ENCODE peak calls at places on chromosomes 4 and X, in ten cellular contexts. D is transverse colon, G is astrocyte, E is right lobe of liver, T is cardiac muscle cell, S is Panc1, C is caudate nucleus, X is fibroblast of lung, O is right atrium auricular region, N is A549. J is an unnamed sample.

GRCh38 chr4:142582340-142582739 is 263.8 kb downstream of the INPP4B start:
- DNase-seq in D (no peak), G (no peak), E (no peak), T (no peak), S (no peak), C (no peak), X (no peak), O (no peak), N (no peak), J (no peak)

GRCh38 chr4:66649236-66649635 is 896.1 kb downstream of the CENPC start:
- DNase-seq in D (no peak), G (no peak), E (no peak), T (no peak), S (no peak), C (no peak), X (no peak), O (no peak), N (no peak), J (no peak)

GRCh38 chr4:56302775-56303174 is 84.5 kb downstream of the AASDH start:
- DNase-seq in D (no peak), G (no peak), E (no peak), T (no peak), S (no peak), C (no peak), X (no peak), O (no peak), N (no peak), J (no peak)

GRCh38 chr4:88171206-88171605 is 12.8 kb upstream of the ABCG2 start:
- DNase-seq in D (no peak), G (no peak), E (no peak), T (no peak), S (no peak), C (no peak), X (no peak), O (no peak), N (no peak), J (no peak)

GRCh38 chrX:134743121-134743520 is 84.8 kb upstream of the PLAC1 start:
- DNase-seq in D (no peak), G (no peak), E (no peak), T (no peak), S (no peak), C (no peak), X (no peak), O (no peak), N (no peak), J (no peak)

GRCh38 chr4:44713125-44713524 is 13.2 kb downstream of the GNPDA2 start:
- DNase-seq in D (no peak), G (no peak), E (no peak), T (no peak), S (no peak), C (no peak), X (no peak), O (no peak), N (no peak), J (no peak)

GRCh38 chrX:39704590-39704989 is 393.2 kb downstream of the BCOR start:
- DNase-seq in D (no peak), G (no peak), E (no peak), T (no peak), S (no peak), C (no peak), X (no peak), O (no peak), N (no peak), J (no peak)

GRCh38 chr4:161320377-161320776 is 843.4 kb downstream of the FSTL5 start:
- DNase-seq in D (no peak), G (peak), E (no peak), T (peak), S (peak), C (no peak), X (peak), O (no peak), N (peak), J (no peak)

GRCh38 chr4:127604949-127605709 is 27.6 kb upstream of the INTU start:
- DNase-seq in D (no peak), G (peak), E (no peak), T (peak), S (no peak), C (no peak), X (peak), O (no peak), N (peak), J (no peak)

GRCh38 chrX:143472334-143472938 is 44.8 kb downstream of the SPANXN3 start:
- DNase-seq in D (no peak), G (no peak), E (no peak), T (no peak), S (no peak), C (no peak), X (no peak), O (no peak), N (no peak), J (no peak)

GRCh38 chr4:81508786-81509574 is 37.3 kb upstream of the RASGEF1B start:
- DNase-seq in D (no peak), G (no peak), E (no peak), T (no peak), S (no peak), C (no peak), X (no peak), O (no peak), N (no peak), J (peak)

GRCh38 chr4:152094851-152095700 is 334.3 kb upstream of the GATB start:
- DNase-seq in D (no peak), G (peak), E (no peak), T (no peak), S (no peak), C (no peak), X (peak), O (no peak), N (no peak), J (no peak)

GRCh38 chr4:8069102-8069752 is 89.4 kb downstream of the ABLIM2 start:
- DNase-seq in D (no peak), G (no peak), E (peak), T (no peak), S (no peak), C (no peak), X (no peak), O (no peak), N (no peak), J (no peak)

GRCh38 chrX:153334654-153335295 is 822 bp downstream of the ZNF275 start:
- DNase-seq in D (no peak), G (no peak), E (no peak), T (no peak), S (no peak), C (no peak), X (no peak), O (peak), N (no peak), J (no peak)

GRCh38 chr4:94621491-94622080 is 136.2 kb upstream of the BMPR1B start:
- DNase-seq in D (no peak), G (no peak), E (no peak), T (peak), S (no peak), C (no peak), X (peak), O (no peak), N (peak), J (peak)

GRCh38 chr4:36244257-36245084 is at the start of gene ARAP2:
- DNase-seq in D (peak), G (peak), E (peak), T (peak), S (no peak), C (peak), X (peak), O (peak), N (peak), J (no peak)

GRCh38 chr4:145626623-145626982 is 7.4 kb downstream of the MMAA start:
- DNase-seq in D (no peak), G (no peak), E (no peak), T (no peak), S (no peak), C (no peak), X (no peak), O (no peak), N (no peak), J (no peak)

GRCh38 chrX:39519213-39519544 is 578.6 kb downstream of the BCOR start:
- DNase-seq in D (no peak), G (peak), E (no peak), T (peak), S (no peak), C (no peak), X (peak), O (no peak), N (no peak), J (peak)

GRCh38 chr4:180993179-180993841 is 1249.9 kb upstream of the TENM3 start:
- DNase-seq in D (no peak), G (no peak), E (no peak), T (no peak), S (no peak), C (no peak), X (no peak), O (no peak), N (no peak), J (no peak)

GRCh38 chrX:22686138-22686541 is 313.6 kb upstream of the DDX53 start:
- DNase-seq in D (no peak), G (peak), E (no peak), T (peak), S (no peak), C (no peak), X (peak), O (no peak), N (no peak), J (no peak)

GRCh38 chr4:84492290-84492689 is 6.8 kb downstream of the NKX6-1 start:
- DNase-seq in D (no peak), G (no peak), E (no peak), T (no peak), S (no peak), C (no peak), X (no peak), O (no peak), N (no peak), J (no peak)

GRCh38 chrX:21658152-21658737 is at the start of gene KLHL34:
- DNase-seq in D (peak), G (no peak), E (peak), T (peak), S (no peak), C (no peak), X (no peak), O (no peak), N (no peak), J (no peak)

GRCh38 chr4:78669453-78669852 is 106.7 kb upstream of the BMP2K start:
- DNase-seq in D (no peak), G (no peak), E (no peak), T (no peak), S (no peak), C (no peak), X (no peak), O (no peak), N (peak), J (no peak)

GRCh38 chr4:37780444-37781133 is 45.9 kb upstream of the PGM2 start:
- DNase-seq in D (peak), G (no peak), E (no peak), T (no peak), S (no peak), C (no peak), X (peak), O (no peak), N (no peak), J (no peak)

GRCh38 chrX:123308663-123309062 is 124.6 kb downstream of the GRIA3 start:
- DNase-seq in D (no peak), G (peak), E (no peak), T (no peak), S (no peak), C (no peak), X (peak), O (no peak), N (no peak), J (no peak)

GRCh38 chr4:20490734-20491133 is 209.5 kb upstream of the PACRGL start:
- DNase-seq in D (no peak), G (no peak), E (no peak), T (peak), S (no peak), C (no peak), X (no peak), O (no peak), N (no peak), J (no peak)

GRCh38 chr4:38154681-38155588 is 194.7 kb downstream of the PTTG2 start:
- DNase-seq in D (peak), G (no peak), E (no peak), T (no peak), S (no peak), C (no peak), X (no peak), O (no peak), N (peak), J (no peak)

GRCh38 chrX:110086916-110087484 is 84.1 kb downstream of the TMEM164 start:
- DNase-seq in D (no peak), G (peak), E (no peak), T (no peak), S (peak), C (no peak), X (peak), O (no peak), N (peak), J (no peak)

GRCh38 chrX:97524997-97525396 is 641.3 kb downstream of the RPA4 start:
- DNase-seq in D (no peak), G (peak), E (no peak), T (no peak), S (no peak), C (no peak), X (peak), O (no peak), N (no peak), J (no peak)

GRCh38 chrX:105845661-105846060 is 23.3 kb downstream of the NRK start:
- DNase-seq in D (no peak), G (no peak), E (no peak), T (no peak), S (no peak), C (no peak), X (no peak), O (no peak), N (no peak), J (no peak)

GRCh38 chrX:52420824-52421443 is 52.1 kb downstream of the XAGE2 start:
- DNase-seq in D (no peak), G (no peak), E (no peak), T (no peak), S (no peak), C (no peak), X (no peak), O (no peak), N (no peak), J (no peak)

GRCh38 chrX:38558681-38559080 is 2.7 kb upstream of the TSPAN7 start:
- DNase-seq in D (no peak), G (no peak), E (no peak), T (no peak), S (no peak), C (no peak), X (no peak), O (no peak), N (no peak), J (no peak)

GRCh38 chr4:8391972-8392371 is 48.6 kb downstream of the ACOX3 start:
- DNase-seq in D (peak), G (peak), E (no peak), T (no peak), S (no peak), C (peak), X (peak), O (peak), N (no peak), J (no peak)

GRCh38 chr4:176844448-176844847 is 51.7 kb upstream of the VEGFC start:
- DNase-seq in D (no peak), G (peak), E (no peak), T (no peak), S (no peak), C (no peak), X (peak), O (no peak), N (no peak), J (no peak)

GRCh38 chr4:5989236-5990225 is 28.7 kb downstream of the C4orf50 start:
- DNase-seq in D (no peak), G (no peak), E (no peak), T (no peak), S (no peak), C (no peak), X (no peak), O (no peak), N (no peak), J (no peak)

GRCh38 chr4:5993063-5993745 is 25.0 kb downstream of the C4orf50 start:
- DNase-seq in D (no peak), G (no peak), E (no peak), T (no peak), S (no peak), C (no peak), X (no peak), O (no peak), N (no peak), J (no peak)

GRCh38 chr4:5993876-5994811 is 24.1 kb downstream of the C4orf50 start:
- DNase-seq in D (no peak), G (no peak), E (no peak), T (no peak), S (no peak), C (no peak), X (no peak), O (no peak), N (no peak), J (no peak)

GRCh38 chr4:5990446-5991160 is 27.6 kb downstream of the C4orf50 start:
- DNase-seq in D (no peak), G (no peak), E (no peak), T (no peak), S (no peak), C (no peak), X (no peak), O (no peak), N (no peak), J (no peak)

DNA sequence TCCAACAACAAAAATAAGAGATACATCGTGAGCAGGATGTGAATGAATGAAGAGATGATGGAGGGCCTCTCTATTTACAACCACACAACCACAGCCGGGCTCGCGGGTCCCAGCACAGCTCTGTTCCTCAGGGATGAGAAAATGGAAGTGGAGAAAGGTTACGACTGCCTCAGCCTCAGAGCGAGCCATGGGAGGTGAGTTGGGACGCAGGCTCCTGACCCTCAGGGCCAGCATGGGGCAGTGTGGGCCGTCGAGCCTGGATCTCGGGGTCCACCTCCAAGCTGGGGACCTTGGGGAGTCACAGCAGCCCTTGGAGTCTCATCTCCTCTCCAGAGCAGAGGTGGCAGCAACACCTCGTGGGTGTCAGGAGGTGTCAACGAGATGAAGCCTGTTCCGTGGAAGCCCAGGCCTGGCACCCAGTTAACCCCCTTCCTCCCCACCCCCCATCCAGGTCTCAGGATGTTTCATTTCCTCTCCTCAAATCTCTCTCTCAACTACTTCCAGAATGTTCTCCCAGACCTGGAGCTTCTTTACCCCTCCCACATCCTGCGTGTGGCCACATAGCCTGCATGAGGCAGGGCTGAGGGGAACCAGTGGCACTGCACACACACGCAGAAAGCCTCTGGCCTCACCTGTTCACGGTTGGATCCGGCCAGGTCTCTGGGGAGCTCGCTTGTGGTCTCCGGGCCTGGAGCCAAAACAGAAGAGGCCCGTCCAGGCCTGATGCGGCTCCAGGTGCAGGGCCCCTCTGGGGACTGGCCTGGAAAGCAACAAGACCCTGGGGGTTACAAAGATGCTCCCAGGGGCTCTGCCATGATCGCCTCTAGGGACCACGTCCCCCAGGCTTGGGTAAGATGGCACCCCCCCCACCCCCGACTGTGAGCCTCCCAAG is 25.8 kb downstream of the C4orf50 start:
- DNase-seq in D (no peak), G (no peak), E (no peak), T (no peak), S (no peak), C (no peak), X (no peak), O (no peak), N (no peak), J (no peak)
- H3K27ac ChIP-seq in D (no peak), G (no peak), E (no peak), T (no peak), S (no peak), C (no peak), X (no peak), O (no peak), N (no peak), J (no peak)

DNA sequence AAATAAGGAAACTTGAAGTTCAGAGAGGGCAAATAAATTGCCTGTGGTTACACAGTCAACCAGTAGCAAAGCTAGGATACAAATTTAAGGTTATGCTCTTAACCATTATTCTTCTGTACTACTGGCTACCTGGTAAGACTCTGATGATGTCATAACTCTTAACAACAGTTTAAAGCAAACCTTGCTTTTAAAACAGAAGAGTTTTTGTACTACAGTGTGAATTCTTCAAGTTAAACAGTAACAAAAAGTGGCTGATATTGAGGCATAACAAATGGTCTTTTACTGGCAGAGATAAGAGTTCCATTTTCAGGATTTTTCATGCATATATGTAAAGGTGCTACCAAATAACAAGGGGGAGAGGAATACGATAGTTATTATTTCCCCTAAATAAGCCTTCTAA is 23.4 kb downstream of the TAB3 start:
- DNase-seq in D (no peak), G (no peak), E (no peak), T (no peak), S (no peak), C (no peak), X (no peak), O (no peak), N (no peak), J (no peak)
- H3K27ac ChIP-seq in D (no peak), G (no peak), E (no peak), T (no peak), S (no peak), C (no peak), X (no peak), O (no peak), N (no peak), J (no peak)

DNA sequence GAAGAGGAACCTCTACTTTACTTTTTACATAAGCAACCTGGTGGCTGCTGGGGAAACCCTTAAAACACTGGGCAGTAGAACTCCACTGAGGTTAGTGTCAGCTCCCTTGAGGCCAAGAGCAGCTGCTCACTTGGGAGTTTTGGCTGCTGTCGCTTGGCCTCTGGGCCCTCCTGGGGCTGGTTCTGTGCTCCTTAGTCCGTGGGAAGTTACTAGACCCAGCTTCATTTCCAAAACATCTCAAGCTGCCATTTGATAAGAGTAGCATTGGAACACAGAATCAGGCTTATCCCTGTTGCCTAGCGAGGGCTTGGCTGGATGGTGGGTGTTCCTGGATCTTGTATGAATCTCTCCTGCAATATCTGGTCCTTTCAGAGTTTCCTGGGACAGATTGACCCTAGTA is 26.1 kb downstream of the RNF4 start:
- DNase-seq in D (no peak), G (no peak), E (peak), T (no peak), S (no peak), C (no peak), X (no peak), O (no peak), N (no peak), J (no peak)
- H3K27ac ChIP-seq in D (no peak), G (no peak), E (no peak), T (peak), S (no peak), C (no peak), X (no peak), O (no peak), N (no peak), J (no peak)

DNA sequence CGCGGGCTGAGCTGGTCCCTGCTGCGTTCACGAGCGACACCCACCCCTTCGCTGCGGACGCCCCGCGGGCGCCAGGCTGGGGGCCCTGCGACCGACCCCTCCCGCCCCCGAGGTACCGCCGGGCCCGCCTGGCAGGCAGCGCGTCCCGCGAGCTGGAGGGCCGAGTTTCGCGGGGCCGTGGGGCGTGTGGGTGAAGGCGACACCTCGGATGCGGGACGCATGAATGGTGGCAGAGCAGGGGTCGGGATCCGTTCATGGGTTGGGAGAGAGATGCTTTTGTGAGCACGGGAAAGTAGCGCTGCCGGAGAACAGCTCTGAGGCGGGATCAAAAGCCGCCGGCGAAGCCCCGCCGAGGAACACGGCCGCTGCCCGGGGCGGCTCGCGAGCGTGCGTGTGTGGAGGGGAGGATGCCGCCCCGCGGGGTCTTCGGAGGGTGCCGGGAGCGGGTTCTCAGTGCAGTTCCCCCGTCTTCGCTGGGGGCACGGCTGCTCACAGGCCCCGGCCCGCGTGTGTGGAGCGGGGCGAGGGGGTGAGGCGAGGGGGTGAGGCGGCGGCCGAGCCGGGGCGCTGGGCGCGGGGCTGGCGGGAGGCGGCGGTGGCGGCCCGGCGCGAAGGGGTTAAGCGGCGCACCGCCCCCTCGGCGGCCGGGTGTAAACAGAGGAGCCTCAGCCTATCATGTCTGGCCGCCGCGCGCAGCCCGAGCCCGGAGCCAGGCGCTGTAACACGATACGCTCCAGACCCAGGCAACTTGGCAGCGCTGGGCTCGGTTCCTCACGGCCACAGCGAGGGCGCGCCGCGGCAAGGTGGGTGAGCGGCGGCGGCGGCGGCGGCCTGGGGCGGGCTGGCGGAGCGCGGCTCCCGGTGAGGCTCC is 205.3 kb downstream of the TENM3 start:
- DNase-seq in D (peak), G (peak), E (peak), T (peak), S (no peak), C (peak), X (peak), O (peak), N (peak), J (no peak)
- H3K27ac ChIP-seq in D (peak), G (peak), E (no peak), T (peak), S (no peak), C (peak), X (no peak), O (peak), N (peak), J (no peak)